ENCODE peak calls at places on chromosomes 4 and X, in four cellular contexts. C is erythroblast, H is MG63, O is choroid plexus epithelial cell. Z is an unnamed sample.

GRCh38 chr4:168886361-168886760 is 123.7 kb downstream of the CBR4 start:
- DNase-seq in O (peak; percentile 63), H (peak; percentile 53), C (no peak), Z (no peak)

GRCh38 chrX:154026136-154026806 is 6.6 kb upstream of the IRAK1 start:
- DNase-seq in O (no peak), C (no peak), H (no peak), Z (no peak)

GRCh38 chrX:65750674-65751469 is 83.4 kb downstream of the MSN start:
- DNase-seq in O (no peak), H (no peak), C (peak; percentile 0), Z (no peak)

GRCh38 chr4:127783026-127783769 is 1.1 kb downstream of the HSPA4L start:
- DNase-seq in H (peak; percentile 69), C (peak; percentile 83), O (peak; percentile 62), Z (no peak)

GRCh38 chr4:107856901-107857300 is 32.2 kb downstream of the SGMS2 start:
- DNase-seq in C (no peak), H (no peak), O (no peak), Z (no peak)

GRCh38 chrX:106707771-106708454 is 18.6 kb upstream of the RNF128 start:
- DNase-seq in O (peak; percentile 87), C (no peak), H (peak; percentile 48), Z (no peak)

GRCh38 chr4:37749398-37749988 is 63.3 kb upstream of the RELL1 start:
- DNase-seq in H (no peak), C (no peak), O (no peak), Z (no peak)

GRCh38 chr4:109156346-109156745 is 146.1 kb downstream of the COL25A1 start:
- DNase-seq in O (no peak), C (no peak), H (no peak), Z (no peak)

GRCh38 chr4:72666910-72667309 is 97.9 kb upstream of the ADAMTS3 start:
- DNase-seq in H (no peak), O (no peak), C (no peak), Z (no peak)

GRCh38 chr4:2291705-2292651 is 30.1 kb upstream of the MXD4 start:
- DNase-seq in O (no peak), H (no peak), C (no peak), Z (no peak)

GRCh38 chr4:75025432-75025831 is 92.5 kb downstream of the PARM1 start:
- DNase-seq in C (no peak), O (no peak), H (no peak), Z (no peak)

GRCh38 chr4:5712517-5712916 is 1.5 kb downstream of the EVC start:
- DNase-seq in H (no peak), C (no peak), O (peak; percentile 87), Z (no peak)

GRCh38 chr4:8736083-8736825 is 135.4 kb downstream of the HMX1 start:
- DNase-seq in O (no peak), C (no peak), H (no peak), Z (no peak)

GRCh38 chr4:95317124-95317820 is 231.5 kb downstream of the UNC5C start:
- DNase-seq in C (no peak), H (no peak), O (no peak), Z (no peak)

GRCh38 chr4:91840359-91840758 is 463.4 kb upstream of the GRID2 start:
- DNase-seq in C (no peak), O (peak; percentile 4), H (no peak), Z (no peak)

GRCh38 chr4:3285558-3286334 is 7.1 kb upstream of the RGS12 start:
- DNase-seq in H (peak; percentile 23), O (peak; percentile 63), C (no peak), Z (no peak)

GRCh38 chr4:8900588-8900987 is 28.9 kb upstream of the HMX1 start:
- DNase-seq in O (no peak), C (no peak), H (no peak), Z (no peak)

GRCh38 chrX:86845101-86845500 is 672.5 kb upstream of the KLHL4 start:
- DNase-seq in C (no peak), H (no peak), O (no peak), Z (no peak)

GRCh38 chr4:1378559-1379231 is 27.5 kb downstream of the NKX1-1 start:
- DNase-seq in O (no peak), H (no peak), C (no peak), Z (no peak)

GRCh38 chr4:65668201-65669007 is 1.9 kb downstream of the EPHA5 start:
- DNase-seq in H (peak; percentile 63), O (peak; percentile 41), C (no peak), Z (no peak)

GRCh38 chr4:24853142-24853541 is 57.8 kb downstream of the SOD3 start:
- DNase-seq in O (peak; percentile 4), H (peak; percentile 65), C (no peak), Z (no peak)

GRCh38 chr4:55733874-55734437 is 85.6 kb upstream of the EXOC1L start:
- DNase-seq in C (peak; percentile 87), O (peak; percentile 50), H (peak; percentile 67), Z (no peak)

GRCh38 chr4:123446791-123447474 is 50.3 kb downstream of the SPRY1 start:
- DNase-seq in H (no peak), C (no peak), O (no peak), Z (no peak)

GRCh38 chr4:132669786-132670185 is 479.3 kb upstream of the PCDH10 start:
- DNase-seq in C (no peak), O (no peak), H (no peak), Z (no peak)

GRCh38 chr4:31442236-31442635 is 722.1 kb downstream of the PCDH7 start:
- DNase-seq in C (peak; percentile 3), H (no peak), O (no peak), Z (no peak)

GRCh38 chr4:138741366-138741765 is 274.2 kb upstream of the NOCT start:
- DNase-seq in C (no peak), H (no peak), O (no peak), Z (no peak)

GRCh38 chr4:155807021-155807420 is 48.2 kb downstream of the GUCY1B1 start:
- DNase-seq in C (no peak), H (no peak), O (peak; percentile 22), Z (no peak)

GRCh38 chr4:69057620-69058409 is 38.5 kb upstream of the UGT2B7 start:
- DNase-seq in H (no peak), O (peak; percentile 66), C (no peak), Z (no peak)

GRCh38 chr4:1043658-1044468 is 32.4 kb downstream of the FGFRL1 start:
- DNase-seq in C (no peak), H (peak; percentile 97), O (peak; percentile 99), Z (no peak)

GRCh38 chr4:112431158-112431557 is 84.8 kb downstream of the NEUROG2 start:
- DNase-seq in C (no peak), H (no peak), O (no peak), Z (no peak)

GRCh38 chr4:85995361-85995760 is 364.5 kb downstream of the MAPK10 start:
- DNase-seq in C (no peak), O (no peak), H (no peak), Z (no peak)

GRCh38 chr4:2417196-2417764 is 1.2 kb downstream of the ZFYVE28 start:
- DNase-seq in C (peak; percentile 42), H (no peak), O (no peak), Z (no peak)

GRCh38 chr4:153486281-153487151 is 20.4 kb downstream of the TMEM131L start:
- DNase-seq in H (peak; percentile 34), O (peak; percentile 89), C (no peak), Z (no peak)

GRCh38 chr4:84855774-84856173 is 110.7 kb downstream of the WDFY3 start:
- DNase-seq in C (no peak), O (no peak), H (no peak), Z (no peak)

GRCh38 chr4:99610605-99611172 is 36.1 kb downstream of the MTTP start:
- DNase-seq in C (no peak), H (peak; percentile 35), O (no peak), Z (no peak)

GRCh38 chr4:179123079-179123478 is 1680.8 kb upstream of the AGA start:
- DNase-seq in H (no peak), C (no peak), O (no peak), Z (no peak)

GRCh38 chr4:52071786-52072552 is 20.9 kb downstream of the SPATA18 start:
- DNase-seq in O (no peak), H (no peak), C (no peak), Z (no peak)